ENCODE peak calls at places on chromosome 5, in eight cellular contexts. P is adrenal gland, D is A549, M is mammary epithelial cell, A is thyroid gland, O is upper lobe of right lung, K is heart right ventricle, N is HL-60. F is an unnamed sample.

GRCh38 chr5:90290648-90291047 is 118.9 kb downstream of the CETN3 start:
- DNase-seq in K (no peak), A (no peak), O (no peak), P (no peak), D (no peak), N (no peak), M (no peak), F (no peak)

GRCh38 chr5:86525623-86526022 is 92.1 kb upstream of the COX7C start:
- DNase-seq in O (no peak), N (no peak), D (no peak), P (no peak), A (no peak), M (no peak), K (no peak), F (no peak)

GRCh38 chr5:94689871-94690270 is 71.4 kb downstream of the SLF1 start:
- DNase-seq in N (no peak), A (no peak), M (no peak), P (no peak), O (no peak), D (no peak), K (no peak), F (no peak)

GRCh38 chr5:91186101-91186500 is 197.0 kb downstream of the ARRDC3 start:
- DNase-seq in M (no peak), O (no peak), N (no peak), P (no peak), A (peak; percentile 55), K (no peak), D (no peak), F (no peak)

GRCh38 chr5:101102506-101102905 is 199.4 kb upstream of the ST8SIA4 start:
- DNase-seq in A (no peak), P (no peak), O (no peak), M (peak; percentile 1), D (peak; percentile 21), K (no peak), N (no peak), F (no peak)

GRCh38 chr5:65127181-65127901 is 354.4 kb downstream of the ADAMTS6 start:
- DNase-seq in N (no peak), K (no peak), P (no peak), O (no peak), M (no peak), A (no peak), D (no peak), F (no peak)

GRCh38 chr5:174306345-174307030 is 261.0 kb downstream of the NSG2 start:
- DNase-seq in D (no peak), N (no peak), K (no peak), A (no peak), M (no peak), O (no peak), P (no peak), F (no peak)

GRCh38 chr5:140362875-140363630 is 3.1 kb downstream of the SLC4A9 start:
- DNase-seq in O (peak; percentile 92), D (peak; percentile 88), N (peak; percentile 69), M (peak; percentile 68), K (peak; percentile 78), A (peak; percentile 84), P (peak; percentile 82), F (peak; percentile 82)

GRCh38 chr5:137641148-137641547 is 94.7 kb downstream of the KLHL3 start:
- DNase-seq in D (no peak), P (no peak), A (no peak), O (no peak), K (no peak), M (peak; percentile 19), N (no peak), F (no peak)

GRCh38 chr5:1133510-1134255 is 21.8 kb upstream of the SLC12A7 start:
- DNase-seq in D (no peak), M (no peak), K (peak; percentile 48), A (no peak), N (no peak), P (no peak), O (no peak), F (no peak)

GRCh38 chr5:138927979-138928378 is 52.8 kb upstream of the LRRTM2 start:
- DNase-seq in O (peak; percentile 70), P (peak; percentile 79), D (no peak), K (peak; percentile 82), M (no peak), A (peak; percentile 95), N (no peak), F (no peak)

GRCh38 chr5:112534564-112534963 is 115.5 kb upstream of the EPB41L4A start:
- DNase-seq in N (no peak), M (no peak), D (no peak), K (no peak), O (no peak), P (no peak), A (no peak), F (no peak)

GRCh38 chr5:13664377-13664776 is 280.1 kb downstream of the DNAH5 start:
- DNase-seq in D (no peak), N (no peak), K (no peak), P (no peak), M (peak; percentile 93), A (no peak), O (no peak), F (no peak)

GRCh38 chr5:179275941-179276837 is 69.1 kb downstream of the ADAMTS2 start:
- DNase-seq in O (no peak), D (no peak), P (no peak), A (peak; percentile 34), K (peak; percentile 77), M (no peak), N (no peak), F (no peak)

GRCh38 chr5:161847896-161848510 is at the start of gene GABRA1:
- DNase-seq in D (no peak), O (no peak), P (no peak), A (peak; percentile 2), N (no peak), K (no peak), M (no peak), F (no peak)

GRCh38 chr5:132425009-132425937 is 55.8 kb downstream of the SLC22A5 start:
- DNase-seq in D (no peak), K (no peak), N (no peak), M (peak; percentile 92), A (peak; percentile 30), P (peak; percentile 15), O (no peak), F (no peak)

GRCh38 chr5:88877826-88878225 is 5.2 kb downstream of the MEF2C start:
- DNase-seq in A (no peak), M (no peak), D (no peak), O (no peak), N (no peak), K (no peak), P (no peak), F (no peak)

GRCh38 chr5:74243634-74244033 is 396.9 kb downstream of the ENC1 start:
- DNase-seq in A (no peak), M (peak; percentile 30), N (no peak), P (no peak), D (no peak), O (no peak), K (no peak), F (no peak)

GRCh38 chr5:139141841-139142240 is 56.3 kb downstream of the SIL1 start:
- DNase-seq in M (peak; percentile 32), D (no peak), O (peak; percentile 75), A (peak; percentile 87), K (peak; percentile 56), P (peak; percentile 58), N (no peak), F (peak; percentile 47)

GRCh38 chr5:97062046-97062445 is 80.4 kb downstream of the LIX1 start:
- DNase-seq in N (no peak), D (no peak), K (no peak), M (no peak), P (no peak), A (peak; percentile 60), O (no peak), F (no peak)

GRCh38 chr5:76874088-76874581 is 24.3 kb downstream of the S100Z start:
- DNase-seq in P (no peak), O (no peak), N (no peak), D (no peak), K (no peak), M (no peak), A (no peak), F (no peak)

GRCh38 chr5:178546675-178547033 is 43.5 kb downstream of the COL23A1 start:
- DNase-seq in A (no peak), K (peak; percentile 61), N (no peak), P (no peak), O (no peak), D (no peak), M (no peak), F (no peak)

GRCh38 chr5:76855961-76856360 is 6.1 kb downstream of the S100Z start:
- DNase-seq in D (no peak), K (no peak), O (no peak), A (no peak), M (no peak), N (peak; percentile 31), P (no peak), F (no peak)

GRCh38 chr5:4130819-4131218 is 535.2 kb downstream of the IRX1 start:
- DNase-seq in K (no peak), A (no peak), D (no peak), P (no peak), O (no peak), N (no peak), M (no peak), F (no peak)

DNA sequence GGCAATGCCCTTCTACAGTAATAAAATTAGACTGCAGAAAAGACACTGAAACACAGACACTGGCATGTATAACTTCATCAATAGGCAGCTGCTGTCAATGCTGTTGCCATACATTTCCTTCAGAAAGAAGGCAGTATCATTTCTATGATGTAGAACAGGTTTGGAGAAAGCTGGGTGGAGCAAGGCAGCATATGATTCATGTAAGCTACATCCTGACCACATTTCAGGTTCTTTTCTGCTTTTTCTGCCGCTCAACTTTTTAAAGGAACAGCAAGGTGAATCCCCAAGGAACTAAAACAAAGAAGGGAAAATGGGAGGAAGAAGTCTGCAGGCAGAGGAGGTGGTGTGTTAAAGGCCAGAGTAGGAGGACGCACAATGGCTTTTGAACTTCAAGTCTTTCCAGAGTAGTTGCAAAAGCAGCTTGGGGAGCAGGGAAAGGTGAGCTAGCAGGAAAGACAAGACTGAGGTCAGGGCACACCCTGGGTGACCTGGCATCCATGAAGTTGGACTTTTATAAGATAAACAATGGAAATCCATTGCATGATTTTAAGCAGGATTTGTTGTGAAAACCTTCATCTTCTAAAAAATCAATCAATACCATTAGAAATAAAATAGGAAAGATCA is 142.1 kb downstream of the MED10 start:
- DNase-seq in P (no peak), M (no peak), K (no peak), O (no peak), N (no peak), A (no peak), D (no peak), F (no peak)
- H3K4me3 ChIP-seq in P (no peak overlapping the region), M (no peak overlapping the region), K (no peak overlapping the region), O (no peak overlapping the region), N (no peak overlapping the region), A (no peak overlapping the region), D (no peak overlapping the region), F (no peak overlapping the region)

GRCh38 chr5:55308254-55308836 is 556 bp downstream of the MTREX start:
- DNase-seq in O (no peak), N (no peak), P (no peak), D (peak; percentile 46), A (peak; percentile 3), K (no peak), M (peak; percentile 35), F (no peak)
- H3K27ac ChIP-seq in O (peak overlapping the region; percentile 95), N (peak overlapping the region; percentile 87), P (peak overlapping the region; percentile 93), D (peak overlapping the region; percentile 96), A (peak overlapping the region; percentile 91), K (peak overlapping the region; percentile 83), M (peak overlapping the region; percentile 89), F (peak overlapping the region; percentile 91)

GRCh38 chr5:135442387-135443256 is 4.5 kb downstream of the DCANP1 start:
- DNase-seq in A (no peak), P (no peak), O (peak; percentile 52), M (no peak), K (no peak), D (no peak), N (no peak), F (no peak)
- H3K4me3 ChIP-seq in A (no peak overlapping the region), P (no peak overlapping the region), O (no peak overlapping the region), M (no peak overlapping the region), K (no peak overlapping the region), D (no peak overlapping the region), N (no peak overlapping the region), F (no peak overlapping the region)

GRCh38 chr5:12322042-12322441 is 417.8 kb upstream of the CTNND2 start:
- DNase-seq in D (no peak), O (no peak), N (no peak), K (no peak), P (no peak), A (no peak), M (no peak), F (no peak)
- H3K27ac ChIP-seq in D (no peak overlapping the region), O (no peak overlapping the region), N (no peak overlapping the region), K (no peak overlapping the region), P (no peak overlapping the region), A (no peak overlapping the region), M (no peak overlapping the region), F (no peak overlapping the region)

F was measured in breast epithelium.